ENCODE peak calls at places on chromosome 11, in eight cellular contexts. O is CD8-positive, alpha-beta T cell; C is midbrain; L is GM23338; M is HCEC 1CT; X is left ventricle myocardium superior; U is stimulated activated CD4-positive, alpha-beta T cell treated with anti-CD3 and anti-CD28 coated beads, Interleukin-2, amount 100 ng/mL, for 48 hours; Z is transverse colon. K is an unnamed sample.

GRCh38 chr11:69674267-69674885 is 777 bp downstream of the LTO1 start:
- DNase-seq in O (no peak), C (no peak), L (peak), M (peak), X (peak), U (no peak), Z (no peak), K (no peak)

GRCh38 chr11:74257934-74258553 is 53.4 kb downstream of the P4HA3 start:
- DNase-seq in O (no peak), C (peak), L (no peak), M (peak), X (peak), U (no peak), Z (peak), K (no peak)

GRCh38 chr11:86162257-86162656 is 82.3 kb upstream of the EED start:
- DNase-seq in O (no peak), C (no peak), L (no peak), M (peak), X (peak), U (no peak), Z (peak), K (peak)

GRCh38 chr11:67627788-67628624 is 1.7 kb downstream of the NUDT8 start:
- DNase-seq in O (no peak), C (no peak), L (no peak), M (no peak), X (no peak), U (no peak), Z (no peak), K (peak)

GRCh38 chr11:133306019-133306418 is 226.3 kb downstream of the OPCML start:
- DNase-seq in O (no peak), C (no peak), L (peak), M (no peak), X (no peak), U (no peak), Z (no peak), K (no peak)

GRCh38 chr11:60924110-60924905 is at the start of gene TMEM132A:
- DNase-seq in O (peak), C (peak), L (peak), M (peak), X (peak), U (no peak), Z (peak), K (peak)

GRCh38 chr11:110991621-110992355 is 253.7 kb upstream of the POU2AF2 start:
- DNase-seq in O (no peak), C (peak), L (no peak), M (no peak), X (peak), U (no peak), Z (no peak), K (no peak)

GRCh38 chr11:94196363-94196762 is 67.7 kb downstream of the PANX1 start:
- DNase-seq in O (no peak), C (no peak), L (no peak), M (peak), X (no peak), U (no peak), Z (no peak), K (no peak)

GRCh38 chr11:86938900-86939880 is 16.0 kb downstream of the FZD4 start:
- DNase-seq in O (no peak), C (peak), L (peak), M (peak), X (no peak), U (no peak), Z (no peak), K (no peak)

GRCh38 chr11:121769191-121769590 is 316.4 kb upstream of the SORL1-AS1 start:
- DNase-seq in O (no peak), C (no peak), L (no peak), M (no peak), X (no peak), U (no peak), Z (no peak), K (no peak)

GRCh38 chr11:44444770-44445321 is 120.6 kb upstream of the CD82 start:
- DNase-seq in O (no peak), C (no peak), L (no peak), M (no peak), X (no peak), U (no peak), Z (no peak), K (no peak)

GRCh38 chr11:59754494-59754858 is 700 bp upstream of the STX3 start:
- DNase-seq in O (peak), C (no peak), L (peak), M (peak), X (peak), U (no peak), Z (peak), K (peak)

GRCh38 chr11:14089690-14090462 is 127.4 kb downstream of the SPON1 start:
- DNase-seq in O (no peak), C (no peak), L (no peak), M (no peak), X (no peak), U (no peak), Z (no peak), K (no peak)

GRCh38 chr11:103035656-103036434 is 56.1 kb downstream of the DCUN1D5 start:
- DNase-seq in O (peak), C (peak), L (peak), M (peak), X (no peak), U (peak), Z (no peak), K (no peak)

GRCh38 chr11:98561216-98561615 is 459.5 kb upstream of the CNTN5 start:
- DNase-seq in O (no peak), C (no peak), L (peak), M (no peak), X (no peak), U (no peak), Z (no peak), K (no peak)

GRCh38 chr11:119828011-119828410 is 99.0 kb upstream of the NECTIN1 start:
- DNase-seq in O (no peak), C (no peak), L (no peak), M (no peak), X (no peak), U (no peak), Z (peak), K (no peak)